ENCODE peak calls at places on chromosomes 13 and 19, in four cellular contexts. S is sigmoid colon, Q is upper lobe of left lung, R is HCT116. U is an unnamed sample.

GRCh38 chr13:112619730-112620639 is 32.0 kb upstream of the TUBGCP3 start:
- DNase-seq in S (no peak), Q (peak; percentile 78), R (peak; percentile 38), U (peak; percentile 30)

GRCh38 chr13:108534728-108535127 is 94.7 kb upstream of the MYO16 start:
- DNase-seq in S (no peak), Q (no peak), R (no peak), U (no peak)

GRCh38 chr19:58229255-58229639 is 533 bp downstream of the ZNF544 start:
- DNase-seq in S (no peak), Q (no peak), R (no peak), U (no peak)

GRCh38 chr19:5046339-5047039 is 77.6 kb downstream of the KDM4B start:
- DNase-seq in S (no peak), Q (peak; percentile 79), R (no peak), U (peak; percentile 64)

GRCh38 chr19:36099166-36099785 is 11.7 kb upstream of the OVOL3 start:
- DNase-seq in S (no peak), Q (no peak), R (no peak), U (no peak)

GRCh38 chr13:102399791-102400618 is 1.8 kb downstream of the FGF14 start:
- DNase-seq in S (peak; percentile 65), Q (no peak), R (no peak), U (peak; percentile 75)

GRCh38 chr19:48614436-48615144 is at the start of gene FAM83E:
- DNase-seq in S (no peak), Q (peak; percentile 95), R (no peak), U (peak; percentile 77)

GRCh38 chr13:111461445-111462149 is 141.2 kb downstream of the TEX29 start:
- DNase-seq in S (peak; percentile 33), Q (no peak), R (no peak), U (no peak)

GRCh38 chr13:97627566-97627965 is 193.6 kb downstream of the RAP2A start:
- DNase-seq in S (no peak), Q (no peak), R (no peak), U (no peak)

GRCh38 chr13:64912141-64912540 is 2318.0 kb downstream of the PCDH9 start:
- DNase-seq in S (no peak), Q (no peak), R (no peak), U (no peak)

GRCh38 chr13:79448413-79448812 is 32.5 kb upstream of the NDFIP2 start:
- DNase-seq in S (no peak), Q (no peak), R (no peak), U (no peak)

GRCh38 chr13:92510416-92510815 is 716.2 kb upstream of the GPC6 start:
- DNase-seq in S (no peak), Q (no peak), R (no peak), U (no peak)

GRCh38 chr13:75803175-75803611 is 167.1 kb downstream of the LMO7 start:
- DNase-seq in S (no peak), Q (no peak), R (no peak), U (no peak)

GRCh38 chr13:96650301-96650886 is 343.9 kb downstream of the OXGR1 start:
- DNase-seq in S (no peak), Q (no peak), R (peak; percentile 3), U (no peak)

GRCh38 chr19:3658004-3658822 is 31.6 kb upstream of the CACTIN start:
- DNase-seq in S (no peak), Q (no peak), R (no peak), U (no peak)

GRCh38 chr13:44934724-44935123 is 54.5 kb downstream of the NUFIP1 start:
- DNase-seq in S (no peak), Q (no peak), R (no peak), U (no peak)

GRCh38 chr19:15161028-15161984 is 39.5 kb downstream of the NOTCH3 start:
- DNase-seq in S (no peak), Q (no peak), R (peak; percentile 35), U (no peak)

GRCh38 chr13:60080871-60081270 is 82.9 kb downstream of the DIAPH3 start:
- DNase-seq in S (no peak), Q (no peak), R (no peak), U (no peak)

GRCh38 chr19:29965529-29965928 is 23.5 kb downstream of the URI1 start:
- DNase-seq in S (no peak), Q (no peak), R (no peak), U (no peak)

GRCh38 chr13:51618626-51619025 is 34.4 kb downstream of the WDFY2 start:
- DNase-seq in S (no peak), Q (no peak), R (no peak), U (no peak)

GRCh38 chr19:39080431-39080830 is 3.7 kb upstream of the ACP7 start:
- DNase-seq in S (no peak), Q (no peak), R (no peak), U (no peak)

GRCh38 chr19:39351537-39352037 is 9.4 kb downstream of the SAMD4B start:
- DNase-seq in S (no peak), Q (no peak), R (no peak), U (no peak)

GRCh38 chr19:47511128-47511517 is 3.7 kb downstream of the NAPA start:
- DNase-seq in S (no peak), Q (peak; percentile 65), R (no peak), U (no peak)

GRCh38 chr19:18878858-18879578 is 16.9 kb downstream of the CERS1 start:
- DNase-seq in S (no peak), Q (no peak), R (no peak), U (peak; percentile 52)

GRCh38 chr13:100674363-100674847 is at the start of gene TMTC4:
- DNase-seq in S (no peak), Q (no peak), R (no peak), U (no peak)

GRCh38 chr13:34128661-34129060 is 310.7 kb downstream of the RFC3 start:
- DNase-seq in S (no peak), Q (no peak), R (no peak), U (no peak)

GRCh38 chr13:74372511-74372910 is 238.3 kb upstream of the KLF12 start:
- DNase-seq in S (no peak), Q (no peak), R (no peak), U (no peak)

GRCh38 chr19:6214881-6215541 is 64.8 kb downstream of the MLLT1 start:
- DNase-seq in S (peak; percentile 64), Q (no peak), R (no peak), U (no peak)

GRCh38 chr13:48527955-48528354 is 4.9 kb downstream of the RCBTB2 start:
- DNase-seq in S (no peak), Q (no peak), R (no peak), U (no peak)

GRCh38 chr13:113146750-113147149 is 11.7 kb upstream of the PROZ start:
- DNase-seq in S (no peak), Q (no peak), R (no peak), U (no peak)

GRCh38 chr13:65638572-65639168 is 1591.5 kb downstream of the PCDH9 start:
- DNase-seq in S (no peak), Q (no peak), R (peak; percentile 35), U (no peak)

GRCh38 chr19:7500811-7501450 is 12.1 kb upstream of the PEX11G start:
- DNase-seq in S (no peak), Q (no peak), R (peak; percentile 78), U (peak; percentile 87)

GRCh38 chr13:45482571-45483173 is 17.9 kb downstream of the COG3 start:
- DNase-seq in S (no peak), Q (no peak), R (no peak), U (no peak)

DNA sequence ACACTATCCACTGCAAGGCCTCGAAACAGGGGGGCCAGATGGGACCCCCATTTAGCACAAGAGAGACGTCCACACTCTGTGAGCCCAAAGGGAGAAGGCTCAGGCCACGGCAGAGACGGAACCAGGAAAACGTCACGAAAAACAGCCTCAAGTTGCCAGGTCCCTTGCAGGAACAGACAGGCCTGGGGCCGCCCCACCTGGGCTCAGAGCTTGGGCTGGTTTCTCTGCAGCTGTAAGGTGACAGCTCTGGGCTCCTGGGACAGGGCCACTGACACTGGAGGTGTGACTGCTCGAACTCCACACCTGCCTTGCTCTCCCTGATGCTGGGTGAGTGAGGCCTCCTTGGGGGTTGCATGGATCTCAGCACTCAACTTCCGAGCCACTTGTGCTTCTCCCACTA is 3.2 kb downstream of the ZNF787 start:
- DNase-seq in S (no peak), Q (no peak), R (no peak), U (no peak)
- TF ChIP-seq POLR2AphosphoS5 in S (no peak), Q (no peak), R (no peak), U (no peak)

DNA sequence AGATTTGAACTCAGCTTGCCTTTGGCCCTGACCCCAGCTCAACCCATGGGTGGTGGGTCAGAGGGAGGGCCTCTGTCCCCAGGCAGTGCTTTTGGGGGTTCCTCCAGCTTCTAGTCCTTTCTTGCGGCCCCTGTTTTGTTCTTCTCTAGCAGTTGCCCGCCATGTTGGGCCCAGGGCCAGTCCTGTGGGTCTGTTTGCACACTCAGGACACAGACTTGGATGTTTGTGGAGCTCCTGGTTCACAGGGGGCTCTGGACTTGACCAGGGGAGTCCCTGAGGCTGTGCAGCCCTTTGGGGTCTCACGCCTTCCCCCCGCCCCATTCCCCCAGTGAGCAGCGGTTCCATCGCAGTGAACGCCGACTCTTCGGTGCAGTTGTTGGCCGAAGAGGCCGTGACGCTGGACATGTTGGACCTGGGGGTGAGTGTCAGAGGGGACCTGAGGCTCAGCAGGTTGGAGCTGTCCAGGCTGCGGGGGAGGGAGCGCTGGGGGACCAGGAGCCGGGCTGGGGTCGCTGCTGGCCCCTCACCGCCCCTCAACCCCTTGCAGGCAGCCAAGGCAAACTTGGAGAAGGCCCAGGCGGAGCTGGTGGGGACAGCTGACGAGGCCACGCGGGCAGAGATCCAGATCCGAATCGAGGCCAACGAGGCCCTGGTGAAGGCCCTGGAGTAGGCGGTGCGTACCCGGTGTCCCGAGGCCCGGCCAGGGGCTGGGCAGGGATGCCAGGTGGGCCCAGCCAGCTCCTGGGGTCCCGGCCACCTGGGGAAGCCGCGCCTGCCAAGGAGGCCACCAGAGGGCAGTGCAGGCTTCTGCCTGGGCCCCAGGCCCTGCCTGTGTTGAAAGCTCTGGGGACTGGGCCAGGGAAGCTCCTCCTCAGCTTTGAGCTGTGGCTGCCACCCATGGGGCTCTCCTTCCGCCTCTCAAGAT is 2.5 kb downstream of the ATP5F1D start:
- DNase-seq in S (peak; percentile 96), Q (peak; percentile 93), R (no peak), U (peak; percentile 97)
- TF ChIP-seq POLR2AphosphoS5 in S (peak; percentile 40), Q (peak; percentile 56), R (peak; percentile 8), U (peak; percentile 59)

DNA sequence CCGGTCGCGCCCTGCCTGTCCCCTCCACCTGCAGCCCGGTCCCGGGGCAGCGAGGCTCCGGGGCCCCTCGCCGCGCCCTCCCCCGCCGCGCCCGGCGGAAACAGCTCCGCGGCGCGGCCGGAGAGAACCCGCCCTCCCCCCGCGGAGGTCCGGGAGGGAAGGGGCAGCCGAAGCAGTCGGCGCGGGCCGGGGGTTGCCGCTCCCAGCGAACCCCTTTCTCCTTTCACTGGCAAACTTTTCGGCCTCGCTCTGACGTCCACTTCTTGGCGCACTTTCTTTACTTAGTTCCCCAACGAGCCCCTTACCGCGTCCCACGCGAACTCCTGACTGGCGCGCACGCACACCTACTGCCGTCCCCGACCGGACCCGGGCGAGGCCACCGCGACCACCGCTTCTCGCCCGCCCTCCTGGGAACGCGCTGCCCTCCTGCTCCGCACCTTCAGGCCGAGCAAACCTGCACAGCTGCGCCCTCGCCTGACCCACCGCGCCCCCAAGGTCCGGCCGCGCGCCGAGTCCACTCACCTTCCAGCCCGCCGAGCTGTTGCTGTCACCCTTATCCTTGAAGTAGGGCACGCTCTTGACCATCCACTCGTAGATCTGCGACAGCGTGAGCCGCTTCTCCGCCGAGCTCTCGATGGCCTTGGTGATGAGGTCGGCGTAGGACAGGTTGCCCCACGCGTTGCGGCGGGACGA is 1.2 kb downstream of the FOXO1 start:
- DNase-seq in S (no peak), Q (peak; percentile 40), R (no peak), U (peak; percentile 90)
- TF ChIP-seq POLR2AphosphoS5 in S (peak; percentile 16), Q (peak; percentile 36), R (no peak), U (peak; percentile 70)

DNA sequence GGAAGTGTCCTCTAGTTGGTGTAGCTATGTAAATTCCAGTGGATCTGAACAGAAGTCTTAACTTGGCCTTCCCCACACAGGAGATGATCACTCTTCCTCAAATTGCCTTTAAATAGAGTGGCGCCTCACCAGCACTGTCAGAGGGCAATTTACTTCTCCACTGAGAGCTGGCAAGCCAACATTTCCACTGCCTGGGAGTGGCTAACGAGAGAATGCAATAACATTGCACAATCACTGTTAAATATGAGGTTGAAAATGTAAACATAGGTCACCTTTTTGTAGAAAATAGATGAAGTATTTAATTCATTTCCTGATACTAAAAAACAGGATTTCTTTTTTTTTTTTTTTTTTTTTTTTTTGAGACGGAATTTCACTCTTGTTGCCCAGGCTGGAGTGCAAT is 55.4 kb upstream of the UBL3 start:
- DNase-seq in S (no peak), Q (peak; percentile 75), R (no peak), U (no peak)
- TF ChIP-seq POLR2AphosphoS5 in S (no peak), Q (no peak), R (no peak), U (no peak)